ENCODE peak calls at places on chromosomes 13 and 19, in ten cellular contexts. One of them, this sample, is unnamed.

GRCh38 chr19:22427587-22428298 is 5.6 kb upstream of the ZNF98 start:
- DNase-seq in NCI-H510A treated with DMSO at 0.1 percent for 48 hours: no peak
- DNase-seq in effector CD4-positive, alpha-beta T cell: no peak
- DNase-seq in KBM-7: no peak
- DNase-seq in MCF 10A: no peak
- DNase-seq in CD8-positive, alpha-beta memory T cell: no peak
- DNase-seq in mucosa of gallbladder: no peak
- DNase-seq in activated T-cell treated with anti-CD3 and anti-CD28 coated beads, Interleukin-2, amount 50 U/mL, for 72 hours: no peak
- DNase-seq in left colon: no peak
- DNase-seq in psoas muscle: no peak
- DNase-seq in this sample: no peak

GRCh38 chr13:49220035-49220855 is at the start of gene MLNR:
- DNase-seq in activated T-cell treated with anti-CD3 and anti-CD28 coated beads, Interleukin-2, amount 50 U/mL, for 72 hours: peak
- DNase-seq in effector CD4-positive, alpha-beta T cell: peak
- DNase-seq in psoas muscle: peak
- DNase-seq in KBM-7: no peak
- DNase-seq in CD8-positive, alpha-beta memory T cell: peak
- DNase-seq in NCI-H510A treated with DMSO at 0.1 percent for 48 hours: peak
- DNase-seq in mucosa of gallbladder: no peak
- DNase-seq in MCF 10A: no peak
- DNase-seq in left colon: no peak
- DNase-seq in this sample: no peak

GRCh38 chr13:35894636-35895035 is 236.5 kb downstream of the DCLK1 start:
- DNase-seq in activated T-cell treated with anti-CD3 and anti-CD28 coated beads, Interleukin-2, amount 50 U/mL, for 72 hours: no peak
- DNase-seq in NCI-H510A treated with DMSO at 0.1 percent for 48 hours: no peak
- DNase-seq in effector CD4-positive, alpha-beta T cell: no peak
- DNase-seq in MCF 10A: no peak
- DNase-seq in CD8-positive, alpha-beta memory T cell: no peak
- DNase-seq in psoas muscle: no peak
- DNase-seq in left colon: no peak
- DNase-seq in mucosa of gallbladder: no peak
- DNase-seq in KBM-7: no peak
- DNase-seq in this sample: no peak

GRCh38 chr13:86741762-86742285 is 929.3 kb upstream of the SLITRK5 start:
- DNase-seq in MCF 10A: no peak
- DNase-seq in activated T-cell treated with anti-CD3 and anti-CD28 coated beads, Interleukin-2, amount 50 U/mL, for 72 hours: no peak
- DNase-seq in CD8-positive, alpha-beta memory T cell: no peak
- DNase-seq in NCI-H510A treated with DMSO at 0.1 percent for 48 hours: no peak
- DNase-seq in effector CD4-positive, alpha-beta T cell: no peak
- DNase-seq in mucosa of gallbladder: no peak
- DNase-seq in psoas muscle: no peak
- DNase-seq in KBM-7: no peak
- DNase-seq in left colon: no peak
- DNase-seq in this sample: no peak

GRCh38 chr19:7870571-7871279 is 3.5 kb downstream of the PRR36 start:
- DNase-seq in KBM-7: peak
- DNase-seq in NCI-H510A treated with DMSO at 0.1 percent for 48 hours: no peak
- DNase-seq in left colon: peak
- DNase-seq in mucosa of gallbladder: no peak
- DNase-seq in psoas muscle: peak
- DNase-seq in CD8-positive, alpha-beta memory T cell: peak
- DNase-seq in activated T-cell treated with anti-CD3 and anti-CD28 coated beads, Interleukin-2, amount 50 U/mL, for 72 hours: peak
- DNase-seq in effector CD4-positive, alpha-beta T cell: peak
- DNase-seq in MCF 10A: peak
- DNase-seq in this sample: peak

GRCh38 chr19:14763497-14764145 is 14.7 kb downstream of the ADGRE2 start:
- DNase-seq in CD8-positive, alpha-beta memory T cell: no peak
- DNase-seq in KBM-7: no peak
- DNase-seq in effector CD4-positive, alpha-beta T cell: no peak
- DNase-seq in psoas muscle: no peak
- DNase-seq in MCF 10A: no peak
- DNase-seq in activated T-cell treated with anti-CD3 and anti-CD28 coated beads, Interleukin-2, amount 50 U/mL, for 72 hours: no peak
- DNase-seq in NCI-H510A treated with DMSO at 0.1 percent for 48 hours: no peak
- DNase-seq in left colon: no peak
- DNase-seq in mucosa of gallbladder: no peak
- DNase-seq in this sample: no peak

GRCh38 chr13:48156466-48156865 is 61.6 kb upstream of the MED4 start:
- DNase-seq in left colon: peak
- DNase-seq in activated T-cell treated with anti-CD3 and anti-CD28 coated beads, Interleukin-2, amount 50 U/mL, for 72 hours: peak
- DNase-seq in mucosa of gallbladder: no peak
- DNase-seq in KBM-7: peak
- DNase-seq in effector CD4-positive, alpha-beta T cell: peak
- DNase-seq in psoas muscle: no peak
- DNase-seq in NCI-H510A treated with DMSO at 0.1 percent for 48 hours: no peak
- DNase-seq in CD8-positive, alpha-beta memory T cell: peak
- DNase-seq in MCF 10A: peak
- DNase-seq in this sample: no peak

GRCh38 chr13:24709186-24709913 is 29.1 kb downstream of the ATP12A start:
- DNase-seq in left colon: no peak
- DNase-seq in MCF 10A: no peak
- DNase-seq in effector CD4-positive, alpha-beta T cell: peak
- DNase-seq in KBM-7: peak
- DNase-seq in mucosa of gallbladder: no peak
- DNase-seq in activated T-cell treated with anti-CD3 and anti-CD28 coated beads, Interleukin-2, amount 50 U/mL, for 72 hours: peak
- DNase-seq in NCI-H510A treated with DMSO at 0.1 percent for 48 hours: no peak
- DNase-seq in psoas muscle: no peak
- DNase-seq in CD8-positive, alpha-beta memory T cell: peak
- DNase-seq in this sample: no peak

GRCh38 chr13:37595162-37595561 is 3.4 kb downstream of the POSTN start:
- DNase-seq in KBM-7: no peak
- DNase-seq in mucosa of gallbladder: no peak
- DNase-seq in CD8-positive, alpha-beta memory T cell: no peak
- DNase-seq in left colon: no peak
- DNase-seq in psoas muscle: no peak
- DNase-seq in activated T-cell treated with anti-CD3 and anti-CD28 coated beads, Interleukin-2, amount 50 U/mL, for 72 hours: no peak
- DNase-seq in NCI-H510A treated with DMSO at 0.1 percent for 48 hours: no peak
- DNase-seq in effector CD4-positive, alpha-beta T cell: no peak
- DNase-seq in MCF 10A: peak
- DNase-seq in this sample: no peak

GRCh38 chr13:28854657-28855056 is 34.5 kb downstream of the MTUS2 start:
- DNase-seq in psoas muscle: no peak
- DNase-seq in KBM-7: no peak
- DNase-seq in NCI-H510A treated with DMSO at 0.1 percent for 48 hours: no peak
- DNase-seq in CD8-positive, alpha-beta memory T cell: no peak
- DNase-seq in MCF 10A: peak
- DNase-seq in left colon: no peak
- DNase-seq in mucosa of gallbladder: no peak
- DNase-seq in activated T-cell treated with anti-CD3 and anti-CD28 coated beads, Interleukin-2, amount 50 U/mL, for 72 hours: no peak
- DNase-seq in effector CD4-positive, alpha-beta T cell: no peak
- DNase-seq in this sample: no peak

GRCh38 chr13:42396501-42396900 is 124.5 kb downstream of the AKAP11 start:
- DNase-seq in mucosa of gallbladder: no peak
- DNase-seq in left colon: peak
- DNase-seq in CD8-positive, alpha-beta memory T cell: peak
- DNase-seq in effector CD4-positive, alpha-beta T cell: peak
- DNase-seq in KBM-7: no peak
- DNase-seq in NCI-H510A treated with DMSO at 0.1 percent for 48 hours: no peak
- DNase-seq in psoas muscle: no peak
- DNase-seq in MCF 10A: no peak
- DNase-seq in activated T-cell treated with anti-CD3 and anti-CD28 coated beads, Interleukin-2, amount 50 U/mL, for 72 hours: peak
- DNase-seq in this sample: no peak

GRCh38 chr19:16197188-16197621 is 506 bp upstream of the AP1M1 start:
- DNase-seq in left colon: no peak
- DNase-seq in KBM-7: no peak
- DNase-seq in psoas muscle: no peak
- DNase-seq in CD8-positive, alpha-beta memory T cell: no peak
- DNase-seq in activated T-cell treated with anti-CD3 and anti-CD28 coated beads, Interleukin-2, amount 50 U/mL, for 72 hours: no peak
- DNase-seq in NCI-H510A treated with DMSO at 0.1 percent for 48 hours: no peak
- DNase-seq in MCF 10A: peak
- DNase-seq in effector CD4-positive, alpha-beta T cell: no peak
- DNase-seq in mucosa of gallbladder: no peak
- DNase-seq in this sample: no peak

GRCh38 chr19:34351382-34351802 is 13.6 kb upstream of the GPI start:
- DNase-seq in mucosa of gallbladder: peak
- DNase-seq in psoas muscle: no peak
- DNase-seq in effector CD4-positive, alpha-beta T cell: no peak
- DNase-seq in activated T-cell treated with anti-CD3 and anti-CD28 coated beads, Interleukin-2, amount 50 U/mL, for 72 hours: no peak
- DNase-seq in CD8-positive, alpha-beta memory T cell: no peak
- DNase-seq in MCF 10A: no peak
- DNase-seq in KBM-7: no peak
- DNase-seq in left colon: no peak
- DNase-seq in NCI-H510A treated with DMSO at 0.1 percent for 48 hours: no peak
- DNase-seq in this sample: no peak

GRCh38 chr13:100600915-100601314 is 12.3 kb upstream of the GGACT start:
- DNase-seq in left colon: no peak
- DNase-seq in activated T-cell treated with anti-CD3 and anti-CD28 coated beads, Interleukin-2, amount 50 U/mL, for 72 hours: no peak
- DNase-seq in psoas muscle: no peak
- DNase-seq in effector CD4-positive, alpha-beta T cell: no peak
- DNase-seq in CD8-positive, alpha-beta memory T cell: no peak
- DNase-seq in NCI-H510A treated with DMSO at 0.1 percent for 48 hours: no peak
- DNase-seq in mucosa of gallbladder: no peak
- DNase-seq in MCF 10A: no peak
- DNase-seq in KBM-7: no peak
- DNase-seq in this sample: no peak